ENCODE peak calls at places on chromosomes 2 and 18, in six cellular contexts. J is HTR-8/SVneo, P is progenitor cell of endocrine pancreas, R is astrocyte of the hippocampus, K is AG10803, M is activated T-cell treated with anti-CD3 and anti-CD28 coated beads for 24 hours. C is an unnamed sample.

GRCh38 chr2:120470041-120470716 is 124.2 kb downstream of the INHBB start:
- DNase-seq in J (peak), P (no peak), R (peak), K (peak), M (no peak), C (peak)

GRCh38 chr18:45654677-45655076 is 39.4 kb downstream of the SLC14A2 start:
- DNase-seq in J (no peak), P (no peak), R (no peak), K (no peak), M (no peak), C (no peak)

GRCh38 chr2:241082338-241083090 is 19.6 kb downstream of the MTERF4 start:
- DNase-seq in J (no peak), P (no peak), R (no peak), K (no peak), M (no peak), C (no peak)

GRCh38 chr2:56687169-56687568 is 503.4 kb downstream of the CCDC85A start:
- DNase-seq in J (peak), P (no peak), R (no peak), K (no peak), M (no peak), C (no peak)

GRCh38 chr18:12376034-12376717 is 851 bp downstream of the AFG3L2 start:
- DNase-seq in J (no peak), P (no peak), R (peak), K (no peak), M (no peak), C (no peak)

GRCh38 chr2:67895171-67895941 is 167.4 kb downstream of the C1D start:
- DNase-seq in J (no peak), P (no peak), R (no peak), K (no peak), M (no peak), C (no peak)

GRCh38 chr18:54392621-54393023 is 34.9 kb downstream of the C18orf54 start:
- DNase-seq in J (peak), P (no peak), R (peak), K (peak), M (no peak), C (peak)

GRCh38 chr2:96763511-96764252 is 3.0 kb downstream of the CNNM4 start:
- DNase-seq in J (peak), P (no peak), R (peak), K (no peak), M (no peak), C (no peak)

GRCh38 chr2:5368263-5368662 is 323.9 kb upstream of the SOX11 start:
- DNase-seq in J (no peak), P (no peak), R (no peak), K (no peak), M (no peak), C (no peak)

GRCh38 chr2:181777654-181778053 is 97.3 kb upstream of the NEUROD1 start:
- DNase-seq in J (no peak), P (no peak), R (no peak), K (no peak), M (no peak), C (no peak)

GRCh38 chr2:190499976-190500588 is 34.4 kb downstream of the NEMP2 start:
- DNase-seq in J (no peak), P (no peak), R (no peak), K (no peak), M (no peak), C (no peak)

GRCh38 chr18:297936-298335 is 30.1 kb upstream of the THOC1 start:
- DNase-seq in J (no peak), P (no peak), R (peak), K (peak), M (no peak), C (no peak)

GRCh38 chr2:105442056-105442455 is 43.2 kb upstream of the FHL2 start:
- DNase-seq in J (no peak), P (no peak), R (no peak), K (no peak), M (no peak), C (no peak)

GRCh38 chr18:26483633-26484032 is 64.7 kb downstream of the KCTD1 start:
- DNase-seq in J (no peak), P (no peak), R (no peak), K (no peak), M (no peak), C (no peak)

GRCh38 chr2:172249986-172250385 is 147.3 kb upstream of the DLX2 start:
- DNase-seq in J (no peak), P (no peak), R (peak), K (peak), M (no peak), C (peak)

GRCh38 chr2:73174941-73175662 is 27.3 kb upstream of the NOTO start:
- DNase-seq in J (no peak), P (no peak), R (peak), K (no peak), M (no peak), C (no peak)

GRCh38 chr2:160701822-160702221 is 208.2 kb upstream of the RBMS1 start:
- DNase-seq in J (no peak), P (no peak), R (no peak), K (no peak), M (no peak), C (no peak)

GRCh38 chr2:85712849-85713612 is 18.9 kb downstream of the GNLY start:
- DNase-seq in J (no peak), P (no peak), R (peak), K (peak), M (no peak), C (no peak)

GRCh38 chr2:188765522-188765921 is 208.7 kb upstream of the COL3A1 start:
- DNase-seq in J (no peak), P (no peak), R (peak), K (no peak), M (no peak), C (no peak)

GRCh38 chr2:195319548-195320415 is 337.2 kb upstream of the SLC39A10 start:
- DNase-seq in J (no peak), P (no peak), R (no peak), K (no peak), M (no peak), C (no peak)

GRCh38 chr2:172246649-172247048 is 143.9 kb upstream of the DLX2 start:
- DNase-seq in J (no peak), P (no peak), R (no peak), K (no peak), M (no peak), C (no peak)

GRCh38 chr2:117065912-117066311 is 748.6 kb upstream of the DDX18 start:
- DNase-seq in J (no peak), P (no peak), R (no peak), K (no peak), M (no peak), C (no peak)

GRCh38 chr2:85470850-85471800 is 52.6 kb downstream of the SH2D6 start:
- DNase-seq in J (peak), P (no peak), R (no peak), K (no peak), M (no peak), C (no peak)

GRCh38 chr2:223026357-223027110 is 25.5 kb upstream of the KCNE4 start:
- DNase-seq in J (no peak), P (no peak), R (peak), K (peak), M (no peak), C (no peak)

GRCh38 chr2:5748391-5748790 is 56.2 kb downstream of the SOX11 start:
- DNase-seq in J (no peak), P (no peak), R (no peak), K (no peak), M (no peak), C (no peak)

GRCh38 chr2:89842180-89842908 is 1150.9 kb downstream of the RPIA start:
- DNase-seq in J (no peak), P (no peak), R (no peak), K (no peak), M (no peak), C (no peak)

GRCh38 chr2:126650994-126651393 is 5.0 kb upstream of the GYPC start:
- DNase-seq in J (no peak), P (no peak), R (no peak), K (no peak), M (no peak), C (no peak)

GRCh38 chr18:48824231-48824970 is 126.4 kb downstream of the SMAD7 start:
- DNase-seq in J (no peak), P (no peak), R (no peak), K (no peak), M (no peak), C (no peak)

GRCh38 chr2:132670104-132670960 is at the start of gene LYPD1:
- DNase-seq in J (peak), P (peak), R (peak), K (no peak), M (no peak), C (no peak)

GRCh38 chr2:173397539-173397938 is 42.9 kb downstream of the CDCA7 start:
- DNase-seq in J (no peak), P (no peak), R (no peak), K (no peak), M (no peak), C (no peak)

GRCh38 chr2:241272298-241272721 is 43.2 kb downstream of the HDLBP start:
- DNase-seq in J (peak), P (peak), R (peak), K (no peak), M (no peak), C (no peak)

GRCh38 chr18:36757081-36757480 is 71.7 kb downstream of the TPGS2 start:
- DNase-seq in J (peak), P (no peak), R (peak), K (peak), M (no peak), C (peak)

GRCh38 chr2:152759290-152760072 is 41.1 kb downstream of the ARL6IP6 start:
- DNase-seq in J (no peak), P (no peak), R (no peak), K (no peak), M (no peak), C (no peak)

GRCh38 chr2:225074366-225074765 is 32.1 kb upstream of the DOCK10 start:
- DNase-seq in J (no peak), P (no peak), R (no peak), K (no peak), M (no peak), C (no peak)

GRCh38 chr2:43818761-43819160 is 19.9 kb downstream of the ABCG5 start:
- DNase-seq in J (no peak), P (no peak), R (peak), K (peak), M (no peak), C (no peak)

GRCh38 chr2:96344011-96344410 is 8.4 kb downstream of the NCAPH start:
- DNase-seq in J (no peak), P (no peak), R (peak), K (no peak), M (no peak), C (peak)

GRCh38 chr18:61980355-61980754 is 87.5 kb upstream of the RNF152 start:
- DNase-seq in J (no peak), P (no peak), R (no peak), K (peak), M (no peak), C (no peak)